ENCODE peak calls at places on chromosomes 3 and 15, in four cellular contexts. L is right cardiac atrium, K is right lobe of liver, P is neural progenitor cell. A is an unnamed sample.

GRCh38 chr3:125025647-125026046 is 30.1 kb downstream of the HEG1 start:
- DNase-seq in L (no peak), P (no peak), K (no peak), A (no peak)

GRCh38 chr15:101054991-101055390 is 135.8 kb downstream of the LRRK1 start:
- DNase-seq in K (no peak), P (no peak), L (no peak), A (no peak)

GRCh38 chr3:110677506-110677905 is 394.1 kb upstream of the NECTIN3 start:
- DNase-seq in P (no peak), K (no peak), L (no peak), A (no peak)

GRCh38 chr3:38579146-38579545 is 70.3 kb downstream of the SCN5A start:
- DNase-seq in L (peak; percentile 92), P (peak; percentile 35), K (no peak), A (no peak)

GRCh38 chr15:100714034-100714748 is 111.8 kb downstream of the ASB7 start:
- DNase-seq in K (no peak), P (no peak), L (no peak), A (no peak)

GRCh38 chr3:149371001-149371722 is 6.3 kb downstream of the TM4SF1 start:
- DNase-seq in K (no peak), L (no peak), P (peak; percentile 15), A (peak; percentile 94)

GRCh38 chr3:51378075-51378474 is 7.0 kb upstream of the MANF start:
- DNase-seq in K (no peak), L (no peak), P (no peak), A (no peak)

GRCh38 chr3:113249111-113249510 is 37.8 kb downstream of the BOC start:
- DNase-seq in K (no peak), L (no peak), P (no peak), A (peak; percentile 88)

GRCh38 chr15:51878446-51879386 is 49.3 kb downstream of the TMOD3 start:
- DNase-seq in P (no peak), L (no peak), K (no peak), A (peak; percentile 44)

GRCh38 chr15:29309139-29309538 is 39.5 kb upstream of the NSMCE3 start:
- DNase-seq in K (no peak), L (no peak), P (no peak), A (no peak)

GRCh38 chr15:63896336-63897115 is 62.8 kb upstream of the HERC1 start:
- DNase-seq in P (no peak), L (no peak), K (no peak), A (no peak)

GRCh38 chr3:78895528-78895927 is 872.3 kb downstream of the ROBO1 start:
- DNase-seq in K (no peak), P (no peak), L (no peak), A (no peak)

GRCh38 chr15:80160570-80161156 is 7.9 kb downstream of the FAH start:
- DNase-seq in K (peak; percentile 88), P (no peak), L (peak; percentile 61), A (peak; percentile 86)

GRCh38 chr15:99921086-99921485 is 187.8 kb upstream of the LYSMD4 start:
- DNase-seq in P (no peak), K (no peak), L (no peak), A (no peak)

GRCh38 chr3:47781326-47781684 is 388 bp downstream of the SMARCC1 start:
- DNase-seq in L (peak; percentile 87), P (peak; percentile 82), K (peak; percentile 76), A (no peak)

GRCh38 chr15:32861741-32862140 is 143.9 kb downstream of the GREM1 start:
- DNase-seq in P (peak; percentile 60), L (peak; percentile 50), K (no peak), A (peak; percentile 26)

GRCh38 chr15:32867313-32867626 is 149.5 kb downstream of the GREM1 start:
- DNase-seq in L (no peak), P (no peak), K (no peak), A (peak; percentile 69)

GRCh38 chr15:32864051-32864450 is 146.2 kb downstream of the GREM1 start:
- DNase-seq in L (no peak), K (no peak), P (no peak), A (no peak)

GRCh38 chr15:32866486-32867312 is 148.9 kb downstream of the GREM1 start:
- DNase-seq in K (no peak), P (peak; percentile 22), L (no peak), A (no peak)

DNA sequence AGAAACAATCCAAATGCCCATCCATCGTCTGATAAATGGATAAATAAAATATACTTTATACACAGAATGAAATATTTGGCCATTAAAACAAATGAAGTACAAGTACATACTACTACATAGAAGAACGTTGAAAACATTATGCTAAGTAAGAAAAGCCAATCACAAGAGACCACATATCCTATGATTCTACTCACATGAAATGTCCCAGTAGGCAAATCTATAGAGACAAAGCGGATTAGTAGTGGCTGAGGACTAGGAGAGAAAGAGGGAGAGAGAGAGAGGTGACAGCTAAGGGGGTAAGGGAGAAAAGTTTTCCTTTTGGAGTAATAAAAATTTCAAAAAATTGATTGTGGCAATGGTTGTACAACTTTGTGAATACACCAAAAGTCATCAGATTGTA is 147.0 kb downstream of the GREM1 start:
- DNase-seq in P (no peak), L (no peak), K (no peak), A (no peak)
- H3K4me1 ChIP-seq in P (peaks cover 40% of the 10 kb centered on the region), L (peaks cover 3% of the 10 kb centered on the region), K (no peaks in the 10 kb centered on the region), A (peaks cover 18% of the 10 kb centered on the region)

GRCh38 chr15:91759560-91759959 is 93.9 kb upstream of the SLCO3A1 start:
- DNase-seq in K (no peak), L (no peak), P (no peak), A (no peak)
- H3K27ac ChIP-seq in K (no peak overlapping the region), L (no peak overlapping the region), P (no peak overlapping the region), A (no peak overlapping the region)

DNA sequence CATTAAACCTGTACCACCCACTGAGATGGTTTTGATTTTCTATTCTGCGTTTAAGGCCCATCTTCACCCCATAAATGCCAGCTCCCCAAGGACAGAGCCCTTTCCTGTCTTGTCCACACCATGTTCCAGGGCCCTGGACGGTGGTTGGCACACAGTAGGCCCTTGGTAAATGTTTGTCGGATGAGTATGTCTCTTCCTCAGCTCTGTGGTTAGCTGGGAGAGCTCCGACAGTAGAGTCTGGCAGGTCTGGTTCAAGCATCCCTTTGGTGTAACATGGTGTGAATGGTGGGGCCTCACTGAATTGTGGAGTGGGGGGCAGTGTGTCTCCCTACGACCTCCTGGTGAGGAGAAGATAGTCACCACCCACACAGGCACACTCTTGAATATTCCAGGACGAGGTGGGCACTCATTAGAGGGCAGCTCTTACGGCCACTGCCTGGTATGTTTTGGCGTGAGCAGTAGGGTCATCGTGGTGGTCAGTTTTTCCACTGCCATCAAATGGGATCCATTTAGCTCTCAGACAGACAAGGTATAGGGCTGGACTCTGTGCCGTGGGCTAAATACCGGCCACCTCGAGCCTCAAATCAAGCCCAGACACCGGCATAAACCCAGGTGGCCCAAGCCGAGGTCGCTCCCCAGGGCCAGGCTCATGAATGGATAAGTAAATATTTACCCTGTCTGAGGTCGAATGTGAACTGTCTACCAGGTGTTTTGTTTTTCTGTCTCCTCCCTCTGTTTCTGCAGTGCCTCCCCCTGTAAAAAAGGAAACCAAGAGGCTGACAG is 61.3 kb downstream of the SMAD3 start:
- DNase-seq in K (peak; percentile 79), P (no peak), L (no peak), A (no peak)
- H3K4me1 ChIP-seq in K (peaks cover 3% of the 10 kb centered on the region), P (peaks cover 15% of the 10 kb centered on the region), L (peaks cover 31% of the 10 kb centered on the region), A (peaks cover 68% of the 10 kb centered on the region)

DNA sequence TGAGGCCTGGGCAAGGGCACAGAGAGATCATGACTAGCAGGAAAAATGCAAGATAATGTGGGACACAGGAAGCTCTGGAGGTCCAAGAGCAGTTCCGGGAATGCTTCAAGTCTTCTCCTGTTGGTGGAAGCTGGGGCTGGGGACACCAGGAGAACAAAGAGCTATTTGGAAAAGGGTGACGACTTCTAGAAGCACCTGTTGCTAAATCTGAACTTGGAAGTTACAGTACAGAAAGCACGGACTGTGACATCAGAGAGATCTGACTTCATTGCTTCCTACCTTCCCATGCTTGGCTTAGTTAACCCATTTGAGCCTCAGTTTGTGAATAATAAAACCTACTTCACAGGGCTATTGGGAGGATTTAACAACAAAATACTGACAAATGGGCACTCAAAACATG is 52.7 kb upstream of the NEO1 start:
- DNase-seq in K (no peak), P (no peak), L (no peak), A (no peak)
- H3K27ac ChIP-seq in K (no peak overlapping the region), P (no peak overlapping the region), L (no peak overlapping the region), A (no peak overlapping the region)

GRCh38 chr3:28104896-28105554 is 136.4 kb upstream of the CMC1 start:
- DNase-seq in P (no peak), K (no peak), L (no peak), A (no peak)
- H3K4me1 ChIP-seq in P (no peaks in the 10 kb centered on the region), K (no peaks in the 10 kb centered on the region), L (no peaks in the 10 kb centered on the region), A (no peaks in the 10 kb centered on the region)

GRCh38 chr3:73363093-73363492 is 261.6 kb downstream of the PDZRN3 start:
- DNase-seq in L (no peak), P (no peak), K (no peak), A (no peak)

GRCh38 chr3:73364517-73364916 is 260.2 kb downstream of the PDZRN3 start:
- DNase-seq in K (no peak), P (no peak), L (no peak), A (peak; percentile 42)

GRCh38 chr3:73361591-73361990 is 263.1 kb downstream of the PDZRN3 start:
- DNase-seq in K (no peak), P (no peak), L (no peak), A (no peak)

GRCh38 chr3:73365756-73366397 is 258.9 kb downstream of the PDZRN3 start:
- DNase-seq in P (no peak), K (no peak), L (peak; percentile 87), A (no peak)
- H3K27ac ChIP-seq in P (no peak overlapping the region), K (no peak overlapping the region), L (peak overlapping the region; percentile 5), A (no peak overlapping the region)

GRCh38 chr15:72475674-72476073 is 1.5 kb downstream of the ARIH1 start:
- DNase-seq in P (no peak), L (no peak), K (no peak), A (no peak)
- H3K4me1 ChIP-seq in P (peaks cover 16% of the 10 kb centered on the region), L (peaks cover 2% of the 10 kb centered on the region), K (no peaks in the 10 kb centered on the region), A (peaks cover 17% of the 10 kb centered on the region)

GRCh38 chr3:50160561-50160983 is 5.4 kb downstream of the SEMA3F start:
- DNase-seq in L (peak; percentile 88), P (peak; percentile 54), K (no peak), A (no peak)
- H3K27ac ChIP-seq in L (peak overlapping the region; percentile 54), P (no peak overlapping the region), K (no peak overlapping the region), A (peak overlapping the region; percentile 77)